ENCODE peak calls at places on chromosomes 11 and 22, in four cellular contexts. X is GM12878, U is WTC11, I is SK-N-SH. A is an unnamed sample.

GRCh38 chr11:126172596-126173038 is 38.8 kb downstream of the RPUSD4 start:
- DNase-seq in X (no peak), I (no peak), U (no peak), A (no peak)

GRCh38 chr11:70494559-70495350 is 96.4 kb downstream of the CTTN start:
- DNase-seq in X (no peak), U (no peak), I (no peak), A (no peak)

GRCh38 chr22:46084943-46085830 is 65.1 kb upstream of the PPARA start:
- DNase-seq in U (no peak), I (peak), X (no peak), A (peak)

GRCh38 chr11:119479685-119480275 is 56.8 kb upstream of the THY1 start:
- DNase-seq in U (peak), I (no peak), X (no peak), A (peak)

GRCh38 chr11:33040127-33040861 is 922 bp downstream of the TCP11L1 start:
- DNase-seq in I (peak), U (no peak), X (no peak), A (peak)

GRCh38 chr22:20192972-20193760 is 42.3 kb upstream of the CCDC188 start:
- DNase-seq in U (peak), X (no peak), I (no peak), A (no peak)

GRCh38 chr11:43360361-43361032 is 1.8 kb downstream of the TTC17 start:
- DNase-seq in X (no peak), U (no peak), I (no peak), A (peak)

GRCh38 chr11:79209540-79210266 is 231.1 kb downstream of the TENM4 start:
- DNase-seq in I (no peak), X (no peak), U (no peak), A (no peak)

GRCh38 chr11:14642873-14643696 is 519 bp upstream of the PDE3B start:
- DNase-seq in U (no peak), X (no peak), I (no peak), A (peak)

DNA sequence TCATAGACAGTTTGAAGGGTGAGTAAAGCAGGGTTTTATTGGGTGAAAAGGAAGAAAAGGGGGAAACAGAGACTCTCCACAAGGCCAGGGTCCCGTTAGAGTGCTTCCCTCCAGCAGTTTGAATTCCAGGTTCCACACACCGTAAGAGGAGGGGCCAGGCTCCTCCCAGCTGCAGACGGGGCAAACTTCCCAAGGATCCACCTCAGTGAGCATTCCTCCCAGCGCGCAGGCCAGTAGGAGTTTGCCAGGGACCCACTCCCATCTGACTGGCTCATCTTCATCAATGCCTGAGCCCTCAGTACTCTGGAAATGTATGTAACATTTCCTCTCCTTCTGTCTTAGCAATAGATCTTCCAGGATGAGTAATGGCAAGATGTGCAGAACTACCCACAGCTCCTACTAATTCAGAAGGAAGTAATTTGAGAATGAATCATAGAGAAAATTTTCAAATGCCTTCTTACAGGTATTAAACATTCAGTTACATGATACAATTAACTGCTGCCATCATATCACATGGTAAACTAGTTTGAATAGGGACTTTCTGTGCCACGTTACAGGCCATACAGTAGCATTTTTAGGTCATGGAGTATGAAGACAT is 34.0 kb upstream of the TRPC6 start:
- DNase-seq in X (no peak), I (no peak), U (peak), A (no peak)
- TF ChIP-seq USF1 in X (no peak), I (no peak), U (no peak), A (no peak)

GRCh38 chr11:123454796-123455195 is 24.7 kb downstream of the GRAMD1B start:
- DNase-seq in I (no peak), X (no peak), U (no peak), A (no peak)
- TF ChIP-seq USF1 in I (no peak), X (no peak), U (no peak), A (no peak)

GRCh38 chr11:42329930-42330555 is 870.6 kb upstream of the LRRC4C start:
- DNase-seq in I (no peak), X (no peak), U (no peak), A (no peak)
- TF ChIP-seq USF1 in I (no peak), X (no peak), U (no peak), A (no peak)

GRCh38 chr11:22192642-22193347 is at the start of gene ANO5:
- DNase-seq in I (peak), U (peak), X (no peak), A (peak)
- TF ChIP-seq USF1 in I (no peak), U (no peak), X (no peak), A (no peak)

DNA sequence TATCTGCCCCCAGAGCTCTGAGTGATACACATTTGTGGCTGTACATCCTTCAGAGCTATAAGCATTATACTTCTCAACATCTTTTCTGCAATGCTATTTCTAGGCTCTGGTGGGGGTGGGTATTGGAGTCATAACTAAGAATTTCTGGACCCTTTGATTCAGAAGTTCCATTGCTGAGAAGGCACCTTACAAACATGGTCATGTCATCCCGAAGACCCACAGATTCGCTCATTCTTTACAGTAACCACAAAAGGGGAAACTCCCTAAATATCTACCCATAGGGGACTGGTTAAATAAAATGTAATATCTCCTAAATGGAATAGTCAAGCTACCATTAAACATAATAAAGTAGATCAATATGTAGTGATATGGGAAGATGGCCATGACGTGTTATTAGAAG is 98.8 kb downstream of the PRR5L start:
- DNase-seq in I (no peak), U (no peak), X (no peak), A (no peak)
- TF ChIP-seq USF1 in I (no peak), U (no peak), X (no peak), A (no peak)

A was measured in K562.